ENCODE peak calls at places on chromosome 19, in five cellular contexts. C is K562, W is H1, V is HCT116, M is HepG2. D is an unnamed sample.

GRCh38 chr19:4712771-4713170 is 10.9 kb downstream of the DPP9 start:
- DNase-seq in C (no peak), W (no peak), V (no peak), M (no peak), D (no peak)

GRCh38 chr19:16367269-16367683 is 42.6 kb downstream of the KLF2 start:
- DNase-seq in C (no peak), W (no peak), V (no peak), M (no peak), D (peak)

GRCh38 chr19:46366620-46367277 is 19.9 kb downstream of the PPP5C start:
- DNase-seq in C (no peak), W (no peak), V (no peak), M (no peak), D (no peak)

GRCh38 chr19:17098326-17098725 is 22.7 kb downstream of the MYO9B start:
- DNase-seq in C (no peak), W (no peak), V (no peak), M (no peak), D (no peak)

GRCh38 chr19:29509456-29509855 is 16.3 kb upstream of the VSTM2B start:
- DNase-seq in C (no peak), W (no peak), V (no peak), M (no peak), D (no peak)

GRCh38 chr19:10286803-10287737 is at the start of gene ICAM4:
- DNase-seq in C (peak), W (no peak), V (no peak), M (peak), D (no peak)

GRCh38 chr19:10290876-10291553 is 1.3 kb downstream of the ICAM5 start:
- DNase-seq in C (peak), W (no peak), V (peak), M (peak), D (no peak)

GRCh38 chr19:44747739-44748425 is 626 bp upstream of the BCL3 start:
- DNase-seq in C (no peak), W (no peak), V (no peak), M (peak), D (no peak)

GRCh38 chr19:20051841-20052768 is 12.8 kb upstream of the ZNF682 start:
- DNase-seq in C (peak), W (peak), V (no peak), M (peak), D (peak)

GRCh38 chr19:16202320-16203255 is 4.9 kb downstream of the AP1M1 start:
- DNase-seq in C (no peak), W (no peak), V (no peak), M (no peak), D (no peak)

GRCh38 chr19:41882568-41883462 is at the start of gene ARHGEF1:
- DNase-seq in C (peak), W (no peak), V (no peak), M (no peak), D (no peak)

GRCh38 chr19:14775855-14776254 is 2.5 kb downstream of the ADGRE2 start:
- DNase-seq in C (peak), W (no peak), V (no peak), M (no peak), D (no peak)

GRCh38 chr19:370641-371330 is 26.2 kb upstream of the MIER2 start:
- DNase-seq in C (no peak), W (no peak), V (no peak), M (no peak), D (no peak)

GRCh38 chr19:53598361-53598760 is 33.4 kb upstream of the DPRX start:
- DNase-seq in C (no peak), W (no peak), V (no peak), M (no peak), D (no peak)

GRCh38 chr19:45467115-45467455 is 711 bp upstream of the FOSB start:
- DNase-seq in C (peak), W (no peak), V (no peak), M (no peak), D (no peak)

GRCh38 chr19:30130356-30131122 is 188.5 kb downstream of the URI1 start:
- DNase-seq in C (no peak), W (no peak), V (no peak), M (no peak), D (no peak)

GRCh38 chr19:13839938-13840750 is 36.8 kb upstream of the NANOS3 start:
- DNase-seq in C (no peak), W (no peak), V (no peak), M (no peak), D (no peak)

GRCh38 chr19:50657672-50658437 is 8.6 kb downstream of the C19orf81 start:
- DNase-seq in C (peak), W (peak), V (peak), M (peak), D (peak)

GRCh38 chr19:41843371-41843770 is 1.1 kb downstream of the LYPD4 start:
- DNase-seq in C (peak), W (no peak), V (no peak), M (no peak), D (no peak)

GRCh38 chr19:48665786-48666185 is 7.0 kb downstream of the NTN5 start:
- DNase-seq in C (no peak), W (no peak), V (no peak), M (no peak), D (no peak)

GRCh38 chr19:47227347-47228167 is 3.4 kb downstream of the BBC3 start:
- DNase-seq in C (peak), W (peak), V (peak), M (peak), D (peak)

GRCh38 chr19:51810228-51810627 is 15.3 kb downstream of the FPR3 start:
- DNase-seq in C (peak), W (no peak), V (no peak), M (peak), D (no peak)

GRCh38 chr19:28420731-28421550 is 792.0 kb downstream of the UQCRFS1 start:
- DNase-seq in C (no peak), W (no peak), V (no peak), M (no peak), D (no peak)

GRCh38 chr19:2974342-2974932 is 2.9 kb upstream of the TLE6 start:
- DNase-seq in C (peak), W (no peak), V (no peak), M (no peak), D (no peak)

GRCh38 chr19:2053601-2054389 is 2.8 kb upstream of the MKNK2 start:
- DNase-seq in C (no peak), W (no peak), V (no peak), M (no peak), D (no peak)

GRCh38 chr19:49848938-49849337 is 2.0 kb upstream of the PTOV1 start:
- DNase-seq in C (peak), W (no peak), V (no peak), M (no peak), D (peak)

GRCh38 chr19:3440082-3440481 is 40.2 kb downstream of the SMIM24 start:
- DNase-seq in C (peak), W (no peak), V (no peak), M (peak), D (no peak)

GRCh38 chr19:36081894-36082293 is 27.2 kb downstream of the WDR62 start:
- DNase-seq in C (no peak), W (no peak), V (no peak), M (no peak), D (no peak)

GRCh38 chr19:45607071-45608029 is 5.3 kb upstream of the GPR4 start:
- DNase-seq in C (peak), W (peak), V (no peak), M (peak), D (no peak)

GRCh38 chr19:56732974-56733373 is 61.4 kb upstream of the ZNF835 start:
- DNase-seq in C (no peak), W (no peak), V (no peak), M (no peak), D (no peak)

GRCh38 chr19:50679177-50680125 is 30.2 kb downstream of the C19orf81 start:
- DNase-seq in C (peak), W (no peak), V (peak), M (peak), D (peak)

GRCh38 chr19:17266026-17266425 is 1.2 kb upstream of the BABAM1 start:
- DNase-seq in C (no peak), W (no peak), V (no peak), M (no peak), D (no peak)

GRCh38 chr19:3323704-3324103 is 42.7 kb upstream of the NFIC start:
- DNase-seq in C (no peak), W (no peak), V (no peak), M (no peak), D (no peak)

GRCh38 chr19:3606690-3607289 is at the start of gene TBXA2R:
- DNase-seq in C (peak), W (no peak), V (peak), M (no peak), D (no peak)

GRCh38 chr19:48629599-48630288 is 7.4 kb downstream of the DBP start:
- DNase-seq in C (peak), W (peak), V (peak), M (no peak), D (no peak)

GRCh38 chr19:23203841-23204344 is 46.3 kb downstream of the ZNF724 start:
- DNase-seq in C (peak), W (peak), V (no peak), M (no peak), D (no peak)

GRCh38 chr19:13629687-13630357 is 123.5 kb upstream of the CACNA1A start:
- DNase-seq in C (no peak), W (no peak), V (no peak), M (no peak), D (no peak)

GRCh38 chr19:55276720-55277430 is 3.0 kb downstream of the HSPBP1 start:
- DNase-seq in C (no peak), W (no peak), V (no peak), M (no peak), D (no peak)

GRCh38 chr19:17069249-17069648 is 6.0 kb downstream of the HAUS8 start:
- DNase-seq in C (no peak), W (no peak), V (no peak), M (no peak), D (no peak)

GRCh38 chr19:45045671-45046353 is 7.0 kb downstream of the CLASRP start:
- DNase-seq in C (no peak), W (no peak), V (no peak), M (peak), D (no peak)

DNA sequence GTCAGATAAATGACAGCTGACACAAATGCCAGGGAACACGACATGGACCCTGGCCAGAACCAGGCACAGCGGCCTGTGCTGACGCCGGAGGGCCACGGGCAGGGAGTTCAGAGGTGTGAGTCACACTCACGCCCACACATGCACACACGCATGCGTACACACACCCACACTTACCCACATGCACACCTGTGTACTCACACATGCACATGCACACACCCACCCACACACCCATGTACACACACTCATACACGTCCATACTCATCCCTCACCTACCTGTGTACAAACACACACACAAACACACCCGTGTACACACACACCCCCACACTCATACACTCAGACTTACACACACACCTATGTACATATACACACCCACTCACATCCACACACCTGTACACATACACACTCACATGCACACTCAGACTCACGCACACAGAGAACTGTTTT is 40.4 kb downstream of the MLLT1 start:
- DNase-seq in C (no peak), W (no peak), V (no peak), M (no peak), D (no peak)
- TF ChIP-seq SIN3A in C (no peak), W (no peak), V (no peak), M (no peak), D (no peak)

DNA sequence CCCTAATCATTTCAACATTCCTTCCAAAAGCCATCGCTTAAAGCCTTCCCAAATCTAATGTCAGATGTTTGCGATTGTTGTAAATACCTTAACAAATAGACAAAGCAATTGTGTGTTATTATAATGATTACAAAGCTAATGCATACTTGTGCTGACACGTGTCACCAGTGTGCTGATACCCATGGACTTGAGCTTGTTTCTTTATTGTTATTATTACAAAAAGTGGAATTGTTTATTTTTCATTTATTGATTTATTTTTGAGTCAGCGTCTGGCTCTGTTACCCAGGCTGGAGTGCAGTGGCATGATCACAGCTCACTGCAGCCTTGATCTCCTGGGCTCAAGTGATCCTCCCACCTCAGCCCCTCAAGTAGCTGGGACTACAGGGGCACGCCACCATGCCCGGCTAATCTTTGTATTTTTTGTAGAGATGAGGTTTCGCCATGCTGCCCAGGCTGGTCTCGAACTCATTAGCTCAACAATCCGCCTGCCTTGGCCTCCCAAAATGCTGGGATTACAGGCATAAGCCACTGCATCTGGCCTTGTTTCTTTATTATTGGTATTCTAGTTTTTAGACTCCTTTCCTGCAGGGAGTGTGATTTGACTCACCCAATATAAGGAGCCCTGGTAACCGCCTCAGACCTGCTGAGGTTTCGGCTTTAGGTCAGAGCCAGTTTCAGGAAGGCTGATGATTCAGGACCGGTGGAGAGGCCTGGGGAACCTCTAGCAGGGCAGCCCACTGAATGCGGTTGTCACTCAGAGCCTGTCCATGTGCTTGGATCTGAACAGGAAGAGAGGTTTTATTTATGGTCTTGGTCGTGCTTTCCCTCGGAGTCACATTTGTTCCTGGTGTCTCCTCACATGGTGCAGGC is 2.1 kb upstream of the FBXO17 start:
- DNase-seq in C (no peak), W (no peak), V (no peak), M (no peak), D (peak)
- TF ChIP-seq JUND in C (no peak), W (no peak), V (no peak), M (no peak), D (peak)

GRCh38 chr19:7830823-7831222 is 805 bp downstream of the EVI5L start:
- DNase-seq in C (no peak), W (no peak), V (no peak), M (no peak), D (no peak)

GRCh38 chr19:7829162-7829520 is 877 bp upstream of the EVI5L start:
- DNase-seq in C (no peak), W (no peak), V (no peak), M (no peak), D (no peak)

GRCh38 chr19:7829561-7830271 is at the start of gene EVI5L:
- DNase-seq in C (peak), W (peak), V (peak), M (peak), D (peak)

GRCh38 chr19:7831452-7831851 is 1.4 kb downstream of the EVI5L start:
- DNase-seq in C (peak), W (peak), V (peak), M (peak), D (no peak)

DNA sequence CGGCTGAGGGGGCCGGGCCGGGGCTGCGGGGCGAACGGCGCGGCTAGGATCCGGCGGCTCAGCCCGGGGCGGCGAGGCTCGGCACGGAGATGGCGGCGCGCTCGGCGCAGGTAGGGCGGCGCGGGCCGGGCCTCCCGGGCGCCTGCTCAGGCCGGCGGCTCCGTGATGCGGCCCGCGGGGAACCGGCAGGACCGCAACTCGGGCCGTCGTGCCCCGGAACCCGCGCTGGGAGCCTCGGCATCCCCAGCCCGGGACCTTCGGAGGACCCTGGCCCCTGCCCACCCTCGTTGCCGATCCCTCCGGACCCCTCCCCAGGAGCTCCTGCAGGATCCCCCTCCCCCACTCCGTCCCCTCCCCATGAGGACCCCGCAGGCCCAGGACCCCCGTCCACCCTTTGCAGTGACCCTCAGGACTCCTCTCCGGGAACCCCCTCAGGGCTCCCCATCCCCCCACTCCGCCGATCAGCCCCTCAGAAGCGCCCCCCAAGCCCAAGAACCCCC is 304 bp downstream of the EVI5L start:
- DNase-seq in C (no peak), W (no peak), V (no peak), M (no peak), D (no peak)
- H3K27ac ChIP-seq in C (no peak), W (no peak), V (no peak), M (no peak), D (no peak)

GRCh38 chr19:34677386-34678084 is at the start of gene ZNF302:
- DNase-seq in C (peak), W (peak), V (peak), M (no peak), D (peak)
- TF ChIP-seq SIN3A in C (no peak), W (peak), V (peak), M (no peak), D (no peak)

GRCh38 chr19:18366027-18366435 is 19.9 kb upstream of the GDF15 start:
- DNase-seq in C (no peak), W (no peak), V (no peak), M (no peak), D (no peak)

GRCh38 chr19:18362934-18363542 is 22.6 kb downstream of the PGPEP1 start:
- DNase-seq in C (no peak), W (no peak), V (no peak), M (peak), D (no peak)

GRCh38 chr19:18361646-18362045 is 21.2 kb downstream of the PGPEP1 start:
- DNase-seq in C (no peak), W (no peak), V (no peak), M (no peak), D (no peak)

GRCh38 chr19:18364826-18365528 is 21.0 kb upstream of the GDF15 start:
- DNase-seq in C (peak), W (no peak), V (peak), M (peak), D (no peak)

GRCh38 chr19:18363787-18364186 is 22.2 kb upstream of the GDF15 start:
- DNase-seq in C (no peak), W (no peak), V (no peak), M (no peak), D (no peak)
- TF ChIP-seq JUND in C (no peak), W (no peak), V (no peak), M (no peak), D (no peak)